ENCODE peak calls at places on chromosomes 5 and 9, in six cellular contexts. I is fibroblast of lung, E is GM23248, U is astrocyte, C is GM23338, Q is hepatocyte. J is an unnamed sample.
A peak's percentile ranks its signal among the peaks of the same experiment; 100 is the strongest.

GRCh38 chr9:115211413-115212204 is 93.7 kb upstream of the TNC start:
- DNase-seq in C (no peak), U (peak; percentile 96), I (peak; percentile 95), Q (no peak), E (peak; percentile 63), J (no peak)

GRCh38 chr9:96065482-96066251 is 190.2 kb downstream of the ERCC6L2 start:
- DNase-seq in E (no peak), C (no peak), I (no peak), Q (no peak), U (no peak), J (no peak)

GRCh38 chr5:87002485-87002884 is 265.2 kb upstream of the RASA1 start:
- DNase-seq in E (no peak), U (no peak), I (peak; percentile 9), Q (no peak), C (no peak), J (no peak)

GRCh38 chr5:44372028-44372427 is 17.2 kb downstream of the FGF10 start:
- DNase-seq in E (no peak), U (no peak), Q (no peak), C (no peak), I (no peak), J (no peak)

GRCh38 chr9:136995772-136996308 is 528 bp downstream of the CLIC3 start:
- DNase-seq in E (peak; percentile 69), C (no peak), Q (no peak), U (peak; percentile 36), I (peak; percentile 50), J (no peak)

GRCh38 chr5:14472986-14473567 is 108.5 kb upstream of the OTULINL start:
- DNase-seq in Q (no peak), I (no peak), C (no peak), E (no peak), U (no peak), J (peak; percentile 37)

GRCh38 chr5:126875303-126875785 is 98.4 kb downstream of the LMNB1 start:
- DNase-seq in C (peak; percentile 11), I (no peak), E (no peak), U (no peak), Q (peak; percentile 68), J (no peak)

GRCh38 chr5:171927345-171927941 is 79.0 kb downstream of the FBXW11 start:
- DNase-seq in C (no peak), U (no peak), E (peak; percentile 40), I (no peak), Q (no peak), J (no peak)

GRCh38 chr5:36982146-36982545 is 105.6 kb downstream of the NIPBL start:
- DNase-seq in U (peak; percentile 70), C (no peak), E (peak; percentile 80), I (peak; percentile 79), Q (no peak), J (no peak)

GRCh38 chr5:110784901-110785300 is 46.1 kb downstream of the SLC25A46 start:
- DNase-seq in U (peak; percentile 47), C (no peak), Q (no peak), E (peak; percentile 19), I (peak; percentile 61), J (no peak)

GRCh38 chr9:96021616-96022444 is 146.3 kb downstream of the ERCC6L2 start:
- DNase-seq in C (peak; percentile 44), I (no peak), E (no peak), Q (no peak), U (no peak), J (no peak)

GRCh38 chr5:52864376-52864775 is 76.7 kb downstream of the ITGA1 start:
- DNase-seq in C (no peak), I (peak; percentile 88), Q (no peak), U (peak; percentile 88), E (peak; percentile 69), J (peak; percentile 70)

GRCh38 chr5:88109806-88110205 is 158.8 kb downstream of the TMEM161B start:
- DNase-seq in Q (no peak), E (peak; percentile 28), U (peak; percentile 78), C (no peak), I (peak; percentile 80), J (no peak)

GRCh38 chr5:42811591-42812392 is at the start of gene SELENOP:
- DNase-seq in U (no peak), Q (peak; percentile 90), C (peak; percentile 75), I (no peak), E (peak; percentile 19), J (no peak)

GRCh38 chr5:72523960-72524582 is 16.9 kb upstream of the ZNF366 start:
- DNase-seq in I (peak; percentile 80), U (peak; percentile 75), Q (peak; percentile 68), C (peak; percentile 77), E (peak; percentile 86), J (peak; percentile 68)

GRCh38 chr9:37371565-37372464 is 50.7 kb upstream of the GRHPR start:
- DNase-seq in I (peak; percentile 77), C (no peak), Q (peak; percentile 23), E (peak; percentile 47), U (peak; percentile 68), J (peak; percentile 44)

GRCh38 chr9:99822096-99822595 is 461 bp downstream of the NR4A3 start:
- DNase-seq in I (no peak), C (no peak), U (no peak), Q (no peak), E (peak; percentile 74), J (no peak)

GRCh38 chr5:179409806-179410205 is 64.5 kb upstream of the ADAMTS2 start:
- DNase-seq in I (no peak), C (no peak), U (no peak), Q (no peak), E (no peak), J (no peak)

GRCh38 chr5:89034588-89034987 is 151.6 kb upstream of the MEF2C start:
- DNase-seq in I (peak; percentile 35), E (peak; percentile 46), C (no peak), U (no peak), Q (no peak), J (no peak)

GRCh38 chr5:36870399-36871040 is 6.0 kb upstream of the NIPBL start:
- DNase-seq in U (peak; percentile 44), E (peak; percentile 77), C (peak; percentile 93), Q (peak; percentile 81), I (peak; percentile 53), J (peak; percentile 87)

GRCh38 chr5:170732685-170733084 is 50.8 kb upstream of the GABRP start:
- DNase-seq in Q (no peak), E (no peak), I (no peak), U (no peak), C (no peak), J (no peak)

GRCh38 chr5:156826150-156826549 is 23.9 kb upstream of the PPP1R2B start:
- DNase-seq in C (no peak), Q (no peak), E (no peak), U (no peak), I (no peak), J (no peak)

GRCh38 chr5:115440782-115441451 is 103.7 kb downstream of the FEM1C start:
- DNase-seq in I (no peak), U (no peak), Q (no peak), C (no peak), E (no peak), J (no peak)

GRCh38 chr9:1837453-1838084 is 177.6 kb upstream of the SMARCA2 start:
- DNase-seq in I (no peak), E (peak; percentile 40), Q (peak; percentile 18), C (peak; percentile 90), U (no peak), J (peak; percentile 39)

GRCh38 chr5:178590924-178591423 is 781 bp upstream of the COL23A1 start:
- DNase-seq in C (no peak), Q (no peak), E (peak; percentile 57), I (peak; percentile 26), U (no peak), J (no peak)

GRCh38 chr5:152649609-152650008 is 244.5 kb upstream of the NMUR2 start:
- DNase-seq in E (no peak), Q (no peak), C (no peak), I (peak; percentile 12), U (no peak), J (no peak)

GRCh38 chr9:21455320-21455719 is 15.1 kb downstream of the IFNA1 start:
- DNase-seq in Q (peak; percentile 50), E (peak; percentile 65), I (no peak), U (no peak), C (peak; percentile 74), J (peak; percentile 1)

GRCh38 chr9:138020795-138021182 is 143.2 kb downstream of the CACNA1B start:
- DNase-seq in Q (no peak), I (no peak), C (no peak), U (no peak), E (no peak), J (no peak)

GRCh38 chr9:3436629-3437028 is 89.2 kb downstream of the RFX3 start:
- DNase-seq in I (peak; percentile 48), Q (no peak), C (no peak), U (peak; percentile 30), E (peak; percentile 47), J (peak; percentile 20)

GRCh38 chr9:15149450-15149849 is 157.6 kb downstream of the TTC39B start:
- DNase-seq in E (no peak), I (peak; percentile 34), Q (no peak), U (peak; percentile 33), C (no peak), J (no peak)

GRCh38 chr9:38346811-38347735 is 45.4 kb upstream of the ALDH1B1 start:
- DNase-seq in Q (peak; percentile 42), C (peak; percentile 58), E (no peak), U (no peak), I (no peak), J (peak; percentile 32)

DNA sequence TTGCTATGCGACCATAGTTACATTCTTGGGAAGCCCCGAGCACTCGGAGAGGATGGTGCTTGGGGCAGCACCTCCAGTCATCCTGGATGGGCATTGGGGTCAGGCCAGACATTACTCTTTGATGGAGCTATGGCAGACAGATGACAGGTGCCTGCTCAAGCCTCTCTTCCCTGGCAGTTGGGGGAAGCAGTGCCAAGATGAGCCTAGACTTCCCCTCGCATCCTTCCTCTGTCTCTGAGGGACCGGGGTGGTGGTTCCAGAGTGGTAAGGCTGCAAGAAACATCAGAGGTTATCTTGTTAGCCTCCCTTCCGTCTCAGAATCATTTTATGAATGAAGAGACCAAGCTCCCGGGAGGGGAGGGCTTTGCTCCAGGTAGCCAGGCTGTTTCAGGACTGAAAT is 2.8 kb upstream of the HMCN2 start:
- DNase-seq in C (no peak), E (no peak), Q (no peak), I (no peak), U (no peak), J (no peak)
- H3K27me3 ChIP-seq in C (peaks cover 34% of the 10 kb centered on the region), E (peaks cover 41% of the 10 kb centered on the region), Q (peaks cover 69% of the 10 kb centered on the region), I (peaks cover 58% of the 10 kb centered on the region), U (peaks cover 72% of the 10 kb centered on the region), J (peaks cover 71% of the 10 kb centered on the region)

GRCh38 chr9:70406446-70406862 is 8.0 kb downstream of the KLF9 start:
- DNase-seq in I (peak; percentile 74), E (peak; percentile 45), Q (no peak), U (peak; percentile 70), C (peak; percentile 48), J (no peak)
- H3K4me1 ChIP-seq in I (peaks cover 30% of the 10 kb centered on the region), E (peaks cover 63% of the 10 kb centered on the region), Q (peaks cover 12% of the 10 kb centered on the region), U (peaks cover 44% of the 10 kb centered on the region), C (peaks cover 17% of the 10 kb centered on the region), J (peaks cover 9% of the 10 kb centered on the region)

DNA sequence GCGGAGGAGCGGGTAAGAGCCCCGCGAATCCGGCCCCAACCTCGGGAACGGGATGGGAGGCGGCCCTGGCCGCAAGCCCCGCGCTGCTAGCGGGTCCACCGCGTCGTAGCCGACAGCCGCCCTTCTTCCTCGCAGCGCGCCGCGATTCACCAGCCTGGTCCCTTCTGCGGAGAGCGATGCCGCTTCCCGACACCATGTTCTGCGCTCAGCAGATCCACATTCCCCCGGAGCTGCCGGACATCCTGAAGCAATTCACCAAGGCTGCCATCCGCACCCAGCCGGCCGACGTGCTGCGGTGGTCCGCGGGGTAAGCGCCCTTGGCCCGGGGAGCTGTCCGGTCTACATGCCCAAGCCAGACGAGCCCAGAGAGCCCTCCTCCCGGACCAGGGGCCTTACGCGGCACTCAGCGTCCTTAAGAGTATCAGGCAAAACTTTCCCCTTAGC is 335 bp downstream of the ROPN1L start:
- DNase-seq in I (no peak), U (peak; percentile 18), C (no peak), Q (no peak), E (peak; percentile 72), J (no peak)
- TF ChIP-seq EZH2 in I (no peak), U (no peak), C (no peak), Q (no peak), E (no peak), J (no peak)

GRCh38 chr9:20382460-20383071 is 239.7 kb downstream of the MLLT3 start:
- DNase-seq in Q (no peak), U (peak; percentile 51), I (peak; percentile 60), C (peak; percentile 22), E (no peak), J (no peak)
- H3K27me3 ChIP-seq in Q (no peaks in the 10 kb centered on the region), U (no peaks in the 10 kb centered on the region), I (no peaks in the 10 kb centered on the region), C (no peaks in the 10 kb centered on the region), E (no peaks in the 10 kb centered on the region), J (no peaks in the 10 kb centered on the region)

J was measured in A673.